ENCODE peak calls at places on chromosomes 7 and 10, in seven cellular contexts. U is A549, J is spleen, P is tibial nerve, T is mammary epithelial cell, X is HCT116, S is colonic mucosa. Y is an unnamed sample.
A peak's percentile ranks its signal among the peaks of the same experiment; 100 is the strongest.

GRCh38 chr10:62081322-62081945 is 179.9 kb downstream of the ARID5B start:
- DNase-seq in J (no peak), X (no peak), P (no peak), T (no peak), S (peak; percentile 10), U (no peak), Y (no peak)

GRCh38 chr10:97428572-97428981 is 2.6 kb downstream of the PGAM1 start:
- DNase-seq in U (no peak), J (no peak), P (no peak), T (peak; percentile 40), S (no peak), X (no peak), Y (no peak)

GRCh38 chr7:95471076-95471475 is 14.7 kb upstream of the ASB4 start:
- DNase-seq in U (no peak), S (no peak), J (no peak), X (no peak), T (no peak), P (no peak), Y (no peak)

GRCh38 chr7:6640246-6640721 is 3.2 kb downstream of the ZNF316 start:
- DNase-seq in S (peak; percentile 33), X (no peak), T (no peak), J (no peak), U (no peak), P (peak; percentile 18), Y (no peak)

GRCh38 chr7:131183611-131184119 is 144.0 kb upstream of the MKLN1 start:
- DNase-seq in U (no peak), J (no peak), T (peak; percentile 78), S (no peak), X (no peak), P (no peak), Y (no peak)

GRCh38 chr10:26310361-26310760 is 93.8 kb downstream of the GAD2 start:
- DNase-seq in U (no peak), T (no peak), J (no peak), P (no peak), S (no peak), X (no peak), Y (no peak)

GRCh38 chr7:43646603-43647313 is 63.9 kb downstream of the STK17A start:
- DNase-seq in T (no peak), S (no peak), P (no peak), J (no peak), U (no peak), X (no peak), Y (no peak)

GRCh38 chr10:48981310-48981907 is 41.8 kb upstream of the LRRC18 start:
- DNase-seq in J (peak; percentile 85), U (peak; percentile 67), X (peak; percentile 42), P (peak; percentile 21), S (peak; percentile 51), T (peak; percentile 7), Y (peak; percentile 38)

GRCh38 chr10:86163522-86164215 is 202.9 kb downstream of the GRID1 start:
- DNase-seq in S (peak; percentile 49), T (no peak), U (no peak), X (no peak), J (peak; percentile 63), P (no peak), Y (no peak)

GRCh38 chr10:131258256-131258655 is 53.3 kb downstream of the TCERG1L start:
- DNase-seq in J (peak; percentile 46), T (no peak), X (no peak), S (no peak), P (no peak), U (no peak), Y (no peak)

GRCh38 chr7:7980134-7980533 is 11.5 kb downstream of the GLCCI1 start:
- DNase-seq in J (no peak), X (no peak), T (no peak), U (no peak), S (no peak), P (no peak), Y (no peak)

GRCh38 chr10:99506416-99506815 is 26.3 kb upstream of the NKX2-3 start:
- DNase-seq in S (no peak), X (no peak), J (no peak), P (no peak), U (no peak), T (no peak), Y (no peak)

DNA sequence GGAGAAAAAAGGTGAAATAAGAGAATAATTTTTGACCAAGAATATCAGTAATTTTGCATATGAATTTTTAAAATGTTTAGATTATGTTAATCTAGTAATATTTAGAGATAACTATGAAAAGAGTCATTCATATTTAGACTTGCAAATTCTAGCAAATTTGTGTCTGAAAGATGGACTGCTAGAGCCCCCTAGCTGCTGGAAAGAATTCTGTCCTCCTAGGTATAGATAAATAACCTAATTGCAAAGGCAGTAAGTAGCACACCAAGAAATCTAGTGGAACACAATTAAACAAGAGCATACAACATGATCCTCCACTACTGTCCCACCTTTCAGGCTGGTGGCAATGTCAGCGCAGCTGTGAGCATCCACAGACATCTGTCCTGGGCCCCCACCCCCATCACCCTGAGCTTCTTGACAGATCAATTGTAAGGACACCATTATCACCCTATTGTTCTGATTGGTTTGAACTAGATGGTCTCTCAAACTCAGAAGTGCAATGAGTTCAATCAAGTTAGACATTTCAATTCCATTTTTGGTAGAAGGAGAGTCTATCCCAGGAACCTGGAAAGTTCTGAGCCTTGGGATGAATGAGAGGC is 15.0 kb upstream of the GFRA1 start:
- DNase-seq in J (no peak), S (peak; percentile 22), T (no peak), U (peak; percentile 14), P (no peak), X (peak; percentile 37), Y (no peak)
- H3K4me3 ChIP-seq in J (no peak overlapping the region), S (no peak overlapping the region), T (no peak overlapping the region), U (no peak overlapping the region), P (no peak overlapping the region), X (no peak overlapping the region), Y (no peak overlapping the region)

DNA sequence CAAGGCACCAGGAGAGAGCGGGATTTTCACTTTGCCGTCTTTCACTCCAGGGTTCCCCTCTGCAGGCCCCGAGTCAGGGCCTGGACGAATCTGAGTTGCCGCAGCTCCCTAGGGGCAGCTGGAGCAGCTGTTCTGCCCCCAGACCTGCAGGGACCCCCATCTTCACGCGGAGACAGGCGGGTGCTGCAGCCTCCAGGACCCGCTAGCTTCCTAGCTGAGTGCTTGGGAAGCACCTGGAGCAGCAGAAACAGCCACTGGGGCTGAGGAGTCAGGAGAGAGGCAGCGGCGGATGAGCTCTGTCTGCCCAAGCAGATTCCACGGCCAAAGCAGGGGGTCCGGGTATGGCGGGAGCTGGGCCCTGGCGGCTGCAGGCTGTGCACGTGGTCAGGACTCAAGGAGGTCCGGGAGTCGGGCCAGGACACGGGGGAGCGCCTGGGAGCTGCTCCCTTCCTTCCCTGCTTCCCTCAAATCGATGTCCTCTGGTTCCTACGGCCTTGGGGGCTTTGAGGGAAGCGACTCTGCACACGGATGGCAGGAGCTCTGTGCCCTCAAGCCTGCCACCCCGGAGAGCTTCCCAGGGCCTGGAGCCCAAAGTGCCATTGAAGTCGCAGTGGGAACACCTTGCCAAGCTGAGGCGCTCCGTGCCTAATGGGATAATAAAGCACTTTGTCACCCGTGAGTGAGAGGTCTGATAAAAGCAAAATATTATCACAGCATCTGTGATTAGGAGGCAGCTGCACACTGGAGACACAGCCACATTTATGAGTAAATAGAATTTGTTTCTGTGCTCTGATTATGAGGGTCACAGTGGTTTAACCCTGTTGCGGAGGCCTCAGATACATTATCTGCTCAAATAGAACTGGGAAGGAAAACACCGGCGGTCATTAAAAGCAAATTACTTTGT is 17.2 kb downstream of the MNX1 start:
- DNase-seq in J (peak; percentile 73), X (no peak), U (no peak), P (no peak), T (no peak), S (peak; percentile 10), Y (no peak)
- H3K27ac ChIP-seq in J (no peak overlapping the region), X (no peak overlapping the region), U (no peak overlapping the region), P (no peak overlapping the region), T (no peak overlapping the region), S (no peak overlapping the region), Y (no peak overlapping the region)

DNA sequence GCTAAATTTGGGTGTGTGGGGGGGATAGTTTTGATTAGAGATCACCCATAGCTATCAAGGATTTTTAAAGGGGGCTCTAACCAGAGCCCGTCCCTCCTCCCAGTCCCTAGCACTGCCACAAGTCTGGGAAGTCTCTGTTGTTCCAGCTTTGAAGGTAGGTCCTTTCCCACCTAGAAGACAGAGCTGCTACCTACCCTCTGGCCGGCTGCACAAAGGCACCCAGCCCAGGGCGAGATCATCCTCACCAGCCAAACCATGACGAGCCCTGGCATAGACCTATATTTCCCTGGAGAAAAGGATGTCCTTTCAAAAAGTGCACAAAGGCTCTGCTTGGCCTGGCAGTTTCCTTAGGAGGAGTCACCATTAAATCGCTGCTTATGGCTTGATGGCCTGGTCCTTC is 147.8 kb downstream of the CYP26A1 start:
- DNase-seq in U (no peak), P (no peak), S (no peak), T (no peak), X (no peak), J (no peak), Y (no peak)
- TF ChIP-seq CTCF in U (no peak), P (no peak), S (no peak), T (no peak), X (no peak), J (no peak), Y (no peak)

DNA sequence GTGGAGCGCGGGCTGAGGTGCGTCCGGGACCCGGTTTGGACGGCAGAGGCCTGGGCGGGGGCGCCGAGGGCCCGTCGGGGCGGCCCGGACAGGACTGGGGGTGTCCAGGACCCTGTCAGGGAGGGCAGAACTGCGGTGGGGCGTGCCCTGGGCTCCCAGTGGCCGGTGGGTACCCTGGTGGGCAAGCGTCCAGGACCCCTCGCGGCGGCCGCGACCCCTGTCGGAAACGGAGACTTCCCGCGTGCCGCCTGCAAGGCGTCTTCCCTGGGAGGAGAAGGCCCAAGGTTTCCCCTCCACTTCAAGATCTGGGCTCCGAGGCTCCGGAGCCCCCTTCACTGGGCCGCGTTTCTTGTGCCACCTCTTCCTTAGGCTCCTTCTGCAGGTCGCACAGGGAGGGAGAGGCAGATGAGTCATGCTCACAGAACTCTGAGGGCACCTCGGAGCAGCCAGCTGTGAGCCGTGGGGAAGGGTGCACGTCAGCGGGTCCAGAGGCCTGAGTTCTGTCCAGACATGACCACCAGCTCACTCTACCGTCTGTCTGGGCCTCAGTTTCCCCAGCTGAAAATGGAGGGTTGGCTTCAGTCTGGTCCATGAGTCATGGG is 536 bp downstream of the ALOX5 start:
- DNase-seq in U (no peak), S (no peak), J (peak; percentile 86), X (no peak), P (no peak), T (peak; percentile 29), Y (no peak)
- H3K4me3 ChIP-seq in U (peak overlapping the region; percentile 48), S (peak overlapping the region; percentile 38), J (peak overlapping the region; percentile 66), X (peak overlapping the region; percentile 43), P (peak overlapping the region; percentile 27), T (no peak overlapping the region), Y (peak overlapping the region; percentile 64)